ENCODE peak calls at places on chromosomes 2 and 18, in ten cellular contexts. B is kidney tubule cell, H is HEK293T, G is fibroblast of pulmonary artery, J is stomach, Q is transverse colon, K is head of caudate nucleus, N is Caki2, U is adrenal gland, T is left colon. V is an unnamed sample.

GRCh38 chr2:217685255-217685605 is 317.6 kb downstream of the TNS1 start:
- DNase-seq in N (peak), T (no peak), B (peak), Q (peak), U (peak), J (peak), K (no peak), H (peak), G (peak), V (peak)

GRCh38 chr2:105911425-105911824 is 166.7 kb downstream of the NCK2 start:
- DNase-seq in G (no peak), U (no peak), J (no peak), Q (no peak), H (no peak), T (no peak), N (no peak), B (no peak), K (no peak), V (no peak)

GRCh38 chr18:31064130-31064529 is 21.6 kb upstream of the DSC3 start:
- DNase-seq in K (no peak), U (no peak), J (no peak), N (no peak), Q (no peak), B (no peak), H (no peak), T (no peak), G (no peak), V (no peak)

GRCh38 chr18:70332694-70333093 is 43.8 kb downstream of the SOCS6 start:
- DNase-seq in U (no peak), H (no peak), N (no peak), B (peak), J (no peak), K (no peak), T (no peak), Q (no peak), G (peak), V (no peak)

GRCh38 chr2:74037379-74037860 is 52.7 kb downstream of the TET3 start:
- DNase-seq in K (no peak), T (no peak), H (no peak), N (no peak), B (no peak), U (no peak), G (peak), J (no peak), Q (no peak), V (no peak)

GRCh38 chr2:234841321-234842015 is 110.3 kb upstream of the SH3BP4 start:
- DNase-seq in B (peak), Q (no peak), N (no peak), T (no peak), K (no peak), H (no peak), J (no peak), G (no peak), U (no peak), V (no peak)

GRCh38 chr2:145792745-145793144 is 1272.8 kb upstream of the ZEB2 start:
- DNase-seq in Q (no peak), G (no peak), N (no peak), J (no peak), B (no peak), H (no peak), T (no peak), U (no peak), K (no peak), V (no peak)

GRCh38 chr2:240896871-240897692 is 1.1 kb upstream of the MAB21L4 start:
- DNase-seq in H (no peak), K (no peak), G (no peak), T (peak), B (peak), Q (peak), J (peak), U (no peak), N (no peak), V (no peak)

GRCh38 chr2:195563857-195564512 is 93.0 kb upstream of the SLC39A10 start:
- DNase-seq in N (no peak), T (no peak), G (peak), J (no peak), H (no peak), U (no peak), B (peak), K (no peak), Q (no peak), V (no peak)

GRCh38 chr2:160091381-160091780 is 29.0 kb upstream of the PLA2R1 start:
- DNase-seq in U (no peak), N (no peak), T (no peak), B (peak), G (peak), Q (no peak), K (no peak), J (no peak), H (no peak), V (peak)

GRCh38 chr18:55321268-55322175 is 266.5 kb downstream of the TCF4 start:
- DNase-seq in G (peak), K (peak), H (peak), T (peak), J (peak), N (peak), Q (peak), U (peak), B (peak), V (peak)

GRCh38 chr2:9525266-9525665 is 30.4 kb downstream of the ADAM17 start:
- DNase-seq in U (no peak), Q (no peak), T (no peak), J (no peak), K (no peak), N (no peak), B (no peak), H (no peak), G (no peak), V (no peak)

GRCh38 chr2:176080540-176081355 is 3.0 kb downstream of the EVX2 start:
- DNase-seq in G (no peak), B (no peak), N (no peak), H (no peak), J (no peak), T (no peak), U (no peak), K (no peak), Q (peak), V (no peak)

GRCh38 chr2:240220371-240220770 is 79.9 kb upstream of the OTOS start:
- DNase-seq in J (no peak), G (peak), H (no peak), Q (no peak), B (peak), N (no peak), T (no peak), U (no peak), K (no peak), V (peak)

GRCh38 chr2:206800501-206801416 is 35.4 kb downstream of the FASTKD2 start:
- DNase-seq in U (peak), B (peak), K (peak), N (peak), H (peak), J (peak), Q (peak), T (peak), G (peak), V (peak)

GRCh38 chr2:203061346-203061745 is 46.7 kb downstream of the NBEAL1 start:
- DNase-seq in B (peak), H (no peak), G (peak), N (peak), K (no peak), Q (no peak), U (no peak), J (no peak), T (no peak), V (peak)

GRCh38 chr2:103788875-103789715 is 1027.3 kb downstream of the TMEM182 start:
- DNase-seq in T (no peak), N (peak), K (peak), G (no peak), B (peak), U (peak), J (no peak), H (peak), Q (no peak), V (peak)

GRCh38 chr2:111168528-111168929 is 47.8 kb downstream of the BCL2L11 start:
- DNase-seq in J (peak), T (peak), H (no peak), U (peak), B (peak), K (peak), Q (peak), G (peak), N (peak), V (no peak)

GRCh38 chr2:165868211-165868610 is 74.2 kb upstream of the GALNT3 start:
- DNase-seq in J (no peak), N (no peak), G (peak), T (no peak), Q (no peak), B (no peak), K (no peak), H (peak), U (no peak), V (no peak)

GRCh38 chr2:99861376-99861760 is 281.0 kb downstream of the AFF3 start:
- DNase-seq in Q (no peak), U (no peak), K (no peak), J (no peak), T (no peak), H (no peak), B (no peak), G (peak), N (no peak), V (no peak)

GRCh38 chr18:47981320-47981719 is 50.9 kb upstream of the SMAD2 start:
- DNase-seq in N (no peak), K (no peak), B (no peak), J (no peak), G (no peak), T (no peak), Q (no peak), U (no peak), H (no peak), V (no peak)

GRCh38 chr2:95552911-95553310 is 38.9 kb upstream of the TRIM43 start:
- DNase-seq in G (no peak), J (peak), H (no peak), B (no peak), T (no peak), U (no peak), N (no peak), Q (no peak), K (peak), V (no peak)

GRCh38 chr18:12911025-12911927 is 27.2 kb upstream of the PTPN2 start:
- DNase-seq in N (no peak), G (peak), K (no peak), Q (peak), J (no peak), T (peak), B (peak), H (no peak), U (no peak), V (no peak)

GRCh38 chr2:128486640-128487375 is 168.1 kb upstream of the HS6ST1 start:
- DNase-seq in N (no peak), U (peak), J (no peak), K (no peak), H (no peak), Q (no peak), G (no peak), B (no peak), T (no peak), V (no peak)

GRCh38 chr18:77208969-77209368 is 40.7 kb upstream of the GALR1 start:
- DNase-seq in B (peak), G (peak), K (peak), H (no peak), Q (peak), N (peak), U (peak), J (peak), T (peak), V (no peak)